ENCODE peak calls at places on chromosome 2, in nine cellular contexts. Q, I, D, B, F, V, M, Z and A are unnamed samples.

GRCh38 chr2:193187816-193188215 is 993.1 kb upstream of the TMEFF2 start:
- DNase-seq in Q (no peak), I (no peak), D (no peak), B (no peak), F (no peak), V (no peak), M (no peak), Z (no peak), A (no peak)

GRCh38 chr2:224716201-224716600 is at the start of gene CCDC195:
- DNase-seq in Q (no peak), I (no peak), D (no peak), B (no peak), F (no peak), V (no peak), M (no peak), Z (no peak), A (no peak)

GRCh38 chr2:55875434-55876135 is 48.0 kb downstream of the EFEMP1 start:
- DNase-seq in Q (no peak), I (no peak), D (no peak), B (no peak), F (no peak), V (no peak), M (no peak), Z (peak), A (no peak)

GRCh38 chr2:126769118-126769517 is 113.2 kb downstream of the GYPC start:
- DNase-seq in Q (no peak), I (no peak), D (no peak), B (no peak), F (peak), V (no peak), M (no peak), Z (no peak), A (no peak)

GRCh38 chr2:237630216-237631000 is 3.0 kb downstream of the LRRFIP1 start:
- DNase-seq in Q (no peak), I (no peak), D (no peak), B (no peak), F (no peak), V (no peak), M (no peak), Z (no peak), A (no peak)

GRCh38 chr2:161096336-161096735 is 63.9 kb upstream of the TANK start:
- DNase-seq in Q (no peak), I (no peak), D (no peak), B (no peak), F (no peak), V (no peak), M (no peak), Z (no peak), A (no peak)

GRCh38 chr2:16553222-16553621 is 112.4 kb downstream of the CYRIA start:
- DNase-seq in Q (peak), I (no peak), D (peak), B (no peak), F (no peak), V (no peak), M (peak), Z (peak), A (no peak)

GRCh38 chr2:129256642-129257041 is 722.8 kb upstream of the RAB6C start:
- DNase-seq in Q (no peak), I (no peak), D (no peak), B (no peak), F (no peak), V (no peak), M (no peak), Z (no peak), A (no peak)

GRCh38 chr2:219638217-219638947 is 11.0 kb downstream of the SLC4A3 start:
- DNase-seq in Q (no peak), I (no peak), D (no peak), B (no peak), F (no peak), V (no peak), M (peak), Z (peak), A (no peak)

GRCh38 chr2:160375802-160376469 is 117.7 kb downstream of the RBMS1 start:
- DNase-seq in Q (no peak), I (no peak), D (no peak), B (no peak), F (no peak), V (no peak), M (no peak), Z (no peak), A (no peak)

GRCh38 chr2:156436477-156437085 is 402 bp downstream of the GPD2 start:
- DNase-seq in Q (no peak), I (peak), D (peak), B (no peak), F (no peak), V (no peak), M (peak), Z (no peak), A (no peak)

GRCh38 chr2:190088917-190089316 is 26.4 kb upstream of the MSTN start:
- DNase-seq in Q (peak), I (no peak), D (peak), B (peak), F (no peak), V (peak), M (peak), Z (peak), A (peak)

GRCh38 chr2:46188041-46188715 is 109.0 kb upstream of the EPAS1 start:
- DNase-seq in Q (no peak), I (no peak), D (no peak), B (no peak), F (no peak), V (no peak), M (no peak), Z (no peak), A (no peak)

GRCh38 chr2:233047206-233047605 is 12.9 kb upstream of the INPP5D start:
- DNase-seq in Q (no peak), I (no peak), D (no peak), B (no peak), F (peak), V (no peak), M (no peak), Z (no peak), A (no peak)

GRCh38 chr2:85353876-85354285 is 447 bp downstream of the RETSAT start:
- DNase-seq in Q (peak), I (no peak), D (peak), B (no peak), F (peak), V (no peak), M (no peak), Z (peak), A (no peak)

GRCh38 chr2:230849633-230850357 is 14.9 kb upstream of the ITM2C start:
- DNase-seq in Q (peak), I (peak), D (peak), B (no peak), F (no peak), V (no peak), M (peak), Z (peak), A (no peak)

GRCh38 chr2:39497077-39497867 is 60.2 kb upstream of the MAP4K3 start:
- DNase-seq in Q (no peak), I (no peak), D (no peak), B (no peak), F (no peak), V (no peak), M (no peak), Z (no peak), A (no peak)
- TF ChIP-seq POLR2AphosphoS5 in Q (no peak), I (no peak), D (peak), B (no peak), F (no peak), V (no peak), M (no peak), Z (no peak), A (no peak)

GRCh38 chr2:20573611-20574422 is 77.1 kb downstream of the HS1BP3 start:
- DNase-seq in Q (no peak), I (no peak), D (peak), B (no peak), F (no peak), V (no peak), M (no peak), Z (no peak), A (no peak)
- TF ChIP-seq POLR2AphosphoS5 in Q (no peak), I (no peak), D (peak), B (no peak), F (no peak), V (no peak), M (no peak), Z (no peak), A (no peak)

DNA sequence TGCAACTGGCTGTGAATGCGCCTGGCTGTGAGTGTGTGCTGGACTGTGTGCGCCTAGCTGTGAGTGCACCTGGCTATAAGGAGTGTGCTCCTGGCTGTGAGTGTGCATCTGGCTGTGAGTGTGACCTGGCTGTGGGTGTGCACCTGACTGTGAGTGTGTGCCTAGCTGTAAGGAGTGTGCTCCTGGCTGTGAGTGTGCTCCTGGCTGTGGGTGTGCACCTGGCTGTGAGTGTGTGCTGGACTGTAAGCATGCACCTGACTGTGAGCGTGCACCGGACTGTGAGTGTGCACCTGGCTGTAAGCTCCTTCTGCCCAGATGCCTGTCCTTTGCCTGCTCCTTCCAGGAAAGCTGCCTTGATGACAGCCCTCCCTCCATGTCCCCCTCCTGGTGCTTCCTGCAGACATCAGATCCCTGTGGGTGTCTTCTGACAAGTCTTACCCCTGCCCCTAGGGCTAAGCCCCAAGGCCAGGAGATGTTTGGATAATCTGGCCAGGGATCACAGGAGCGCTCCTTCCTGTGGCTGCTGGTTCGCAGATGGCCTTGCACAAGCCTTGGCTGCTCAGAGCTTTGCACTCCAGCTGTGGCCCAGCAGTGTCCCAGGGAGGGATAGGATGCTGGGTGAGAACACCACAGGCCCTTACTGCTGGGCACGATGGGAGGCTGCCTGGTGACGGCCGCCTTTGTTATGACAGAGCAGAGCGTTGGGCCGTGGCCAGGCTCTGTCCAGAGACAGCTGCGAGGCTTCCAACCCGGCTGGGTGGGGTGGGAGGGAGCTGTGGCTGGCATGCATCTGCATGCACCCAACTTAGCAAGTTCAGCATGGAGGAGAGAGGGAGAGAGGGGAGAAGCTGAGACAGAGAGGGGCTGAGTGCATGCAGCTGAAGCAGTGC is 89.9 kb downstream of the GLI2 start:
- DNase-seq in Q (no peak), I (no peak), D (peak), B (no peak), F (peak), V (no peak), M (no peak), Z (no peak), A (no peak)
- TF ChIP-seq POLR2AphosphoS5 in Q (no peak), I (no peak), D (peak), B (no peak), F (no peak), V (no peak), M (no peak), Z (no peak), A (no peak)

GRCh38 chr2:226898925-226899324 is 63.1 kb downstream of the RHBDD1 start:
- DNase-seq in Q (no peak), I (no peak), D (no peak), B (no peak), F (no peak), V (no peak), M (no peak), Z (no peak), A (no peak)
- TF ChIP-seq POLR2AphosphoS5 in Q (no peak), I (no peak), D (no peak), B (no peak), F (no peak), V (no peak), M (no peak), Z (no peak), A (no peak)

GRCh38 chr2:136381722-136382633 is 264.0 kb upstream of the CXCR4 start:
- DNase-seq in Q (no peak), I (peak), D (peak), B (no peak), F (no peak), V (peak), M (no peak), Z (no peak), A (no peak)
- TF ChIP-seq POLR2AphosphoS5 in Q (no peak), I (no peak), D (peak), B (no peak), F (no peak), V (no peak), M (no peak), Z (no peak), A (no peak)

GRCh38 chr2:209382775-209383174 is 41.1 kb upstream of the MAP2 start:
- DNase-seq in Q (no peak), I (no peak), D (no peak), B (no peak), F (no peak), V (no peak), M (no peak), Z (no peak), A (no peak)
- TF ChIP-seq POLR2AphosphoS5 in Q (no peak), I (no peak), D (no peak), B (no peak), F (no peak), V (no peak), M (no peak), Z (no peak), A (no peak)

GRCh38 chr2:48961009-48961408 is 193.3 kb downstream of the FSHR start:
- DNase-seq in Q (no peak), I (no peak), D (no peak), B (no peak), F (no peak), V (no peak), M (no peak), Z (no peak), A (no peak)
- TF ChIP-seq POLR2AphosphoS5 in Q (no peak), I (no peak), D (no peak), B (no peak), F (no peak), V (no peak), M (no peak), Z (no peak), A (no peak)